ENCODE peak calls at places on chromosomes 1 and 21, in five cellular contexts. One of them, this sample, is unnamed.

GRCh38 chr1:201173736-201174135 is 16.9 kb upstream of the IGFN1 start:
- DNase-seq in neural progenitor cell: no peak
- DNase-seq in right cardiac atrium: no peak
- DNase-seq in HCT116: no peak
- DNase-seq in SJSA1: no peak
- DNase-seq in this sample: no peak

GRCh38 chr1:1230656-1231399 is 973 bp downstream of the SDF4 start:
- DNase-seq in neural progenitor cell: no peak
- DNase-seq in right cardiac atrium: no peak
- DNase-seq in HCT116: peak; percentile 45
- DNase-seq in SJSA1: peak; percentile 48
- DNase-seq in this sample: no peak

GRCh38 chr1:84740050-84740714 is 49.9 kb upstream of the SSX2IP start:
- DNase-seq in neural progenitor cell: no peak
- DNase-seq in right cardiac atrium: no peak
- DNase-seq in HCT116: no peak
- DNase-seq in SJSA1: no peak
- DNase-seq in this sample: no peak

GRCh38 chr1:92990828-92991227 is 29.6 kb upstream of the DIPK1A start:
- DNase-seq in neural progenitor cell: no peak
- DNase-seq in right cardiac atrium: no peak
- DNase-seq in HCT116: no peak
- DNase-seq in SJSA1: no peak
- DNase-seq in this sample: no peak

GRCh38 chr21:35882791-35883240 is 177.5 kb downstream of the SETD4 start:
- DNase-seq in neural progenitor cell: no peak
- DNase-seq in right cardiac atrium: no peak
- DNase-seq in HCT116: no peak
- DNase-seq in SJSA1: no peak
- DNase-seq in this sample: no peak

GRCh38 chr1:183279835-183280234 is 93.8 kb downstream of the LAMC2 start:
- DNase-seq in neural progenitor cell: no peak
- DNase-seq in right cardiac atrium: peak; percentile 85
- DNase-seq in HCT116: no peak
- DNase-seq in SJSA1: peak; percentile 45
- DNase-seq in this sample: no peak

GRCh38 chr1:161038523-161039153 is at the start of gene TSTD1:
- DNase-seq in neural progenitor cell: peak; percentile 82
- DNase-seq in right cardiac atrium: peak; percentile 61
- DNase-seq in HCT116: no peak
- DNase-seq in SJSA1: no peak
- DNase-seq in this sample: no peak

GRCh38 chr1:160951443-160952128 is 3.0 kb downstream of the ITLN2 start:
- DNase-seq in neural progenitor cell: peak; percentile 76
- DNase-seq in right cardiac atrium: peak; percentile 64
- DNase-seq in HCT116: peak; percentile 27
- DNase-seq in SJSA1: peak; percentile 38
- DNase-seq in this sample: no peak

GRCh38 chr21:33296156-33296555 is 28.6 kb upstream of the IFNAR1 start:
- DNase-seq in neural progenitor cell: no peak
- DNase-seq in right cardiac atrium: no peak
- DNase-seq in HCT116: no peak
- DNase-seq in SJSA1: no peak
- DNase-seq in this sample: no peak

GRCh38 chr1:159428536-159428935 is 3.5 kb upstream of the OR10J4 start:
- DNase-seq in neural progenitor cell: no peak
- DNase-seq in right cardiac atrium: no peak
- DNase-seq in HCT116: no peak
- DNase-seq in SJSA1: no peak
- DNase-seq in this sample: no peak

GRCh38 chr1:90704817-90705216 is 12.3 kb downstream of the BARHL2 start:
- DNase-seq in neural progenitor cell: peak; percentile 66
- DNase-seq in right cardiac atrium: no peak
- DNase-seq in HCT116: no peak
- DNase-seq in SJSA1: no peak
- DNase-seq in this sample: no peak

GRCh38 chr1:41566274-41566885 is 81.9 kb upstream of the EDN2 start:
- DNase-seq in neural progenitor cell: no peak
- DNase-seq in right cardiac atrium: no peak
- DNase-seq in HCT116: no peak
- DNase-seq in SJSA1: no peak
- DNase-seq in this sample: no peak

GRCh38 chr1:155015527-155016230 is 13.1 kb downstream of the ZBTB7B start:
- DNase-seq in neural progenitor cell: no peak
- DNase-seq in right cardiac atrium: no peak
- DNase-seq in HCT116: no peak
- DNase-seq in SJSA1: no peak
- DNase-seq in this sample: no peak
- H3K27ac ChIP-seq in neural progenitor cell: no peak overlapping the region
- H3K27ac ChIP-seq in right cardiac atrium: no peak overlapping the region
- H3K27ac ChIP-seq in HCT116: peak overlapping the region; percentile 89
- H3K27ac ChIP-seq in SJSA1: no peak overlapping the region
- H3K27ac ChIP-seq in this sample: no peak overlapping the region

DNA sequence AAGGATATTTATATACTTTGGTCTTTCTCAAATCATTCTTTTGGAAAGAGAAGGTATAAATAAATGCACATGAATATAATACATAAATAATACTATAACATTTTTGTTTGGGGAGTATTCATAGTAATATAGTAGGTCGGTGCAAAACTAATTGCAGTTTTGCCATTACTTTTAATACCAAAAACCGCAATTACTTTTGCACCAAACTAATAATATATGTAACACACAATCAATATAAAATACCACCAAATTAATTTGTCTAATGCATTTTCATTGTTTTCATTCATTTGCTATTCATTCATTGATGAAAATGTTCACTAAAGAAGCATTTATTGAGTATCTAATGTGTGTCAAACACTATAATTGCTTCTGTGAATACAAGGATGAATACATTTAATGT is 219.0 kb downstream of the RWDD3 start:
- DNase-seq in neural progenitor cell: no peak
- DNase-seq in right cardiac atrium: no peak
- DNase-seq in HCT116: no peak
- DNase-seq in SJSA1: no peak
- DNase-seq in this sample: no peak
- H3K4me3 ChIP-seq in neural progenitor cell: no peak overlapping the region
- H3K4me3 ChIP-seq in right cardiac atrium: no peak overlapping the region
- H3K4me3 ChIP-seq in HCT116: no peak overlapping the region
- H3K4me3 ChIP-seq in SJSA1: no peak overlapping the region
- H3K4me3 ChIP-seq in this sample: no peak overlapping the region

GRCh38 chr1:107975861-107976260 is 10.9 kb upstream of the VAV3 start:
- DNase-seq in neural progenitor cell: no peak
- DNase-seq in right cardiac atrium: no peak
- DNase-seq in HCT116: no peak
- DNase-seq in SJSA1: no peak
- DNase-seq in this sample: no peak
- H3K27ac ChIP-seq in neural progenitor cell: no peak overlapping the region
- H3K27ac ChIP-seq in right cardiac atrium: no peak overlapping the region
- H3K27ac ChIP-seq in HCT116: no peak overlapping the region
- H3K27ac ChIP-seq in SJSA1: no peak overlapping the region
- H3K27ac ChIP-seq in this sample: no peak overlapping the region

GRCh38 chr21:16418211-16418610 is 688.4 kb downstream of the USP25 start:
- DNase-seq in neural progenitor cell: no peak
- DNase-seq in right cardiac atrium: no peak
- DNase-seq in HCT116: no peak
- DNase-seq in SJSA1: no peak
- DNase-seq in this sample: no peak

GRCh38 chr21:16420086-16420724 is 690.4 kb downstream of the USP25 start:
- DNase-seq in neural progenitor cell: no peak
- DNase-seq in right cardiac atrium: peak; percentile 58
- DNase-seq in HCT116: no peak
- DNase-seq in SJSA1: peak; percentile 64
- DNase-seq in this sample: no peak

GRCh38 chr21:16418663-16419062 is 688.9 kb downstream of the USP25 start:
- DNase-seq in neural progenitor cell: no peak
- DNase-seq in right cardiac atrium: no peak
- DNase-seq in HCT116: no peak
- DNase-seq in SJSA1: no peak
- DNase-seq in this sample: no peak

GRCh38 chr21:16422702-16423101 is 692.9 kb downstream of the USP25 start:
- DNase-seq in neural progenitor cell: no peak
- DNase-seq in right cardiac atrium: no peak
- DNase-seq in HCT116: no peak
- DNase-seq in SJSA1: no peak
- DNase-seq in this sample: no peak

GRCh38 chr21:16419188-16419874 is 689.5 kb downstream of the USP25 start:
- DNase-seq in neural progenitor cell: peak; percentile 3
- DNase-seq in right cardiac atrium: peak; percentile 85
- DNase-seq in HCT116: no peak
- DNase-seq in SJSA1: peak; percentile 65
- DNase-seq in this sample: peak; percentile 63
- H3K4me3 ChIP-seq in neural progenitor cell: no peak overlapping the region
- H3K4me3 ChIP-seq in right cardiac atrium: peak overlapping the region; percentile 99
- H3K4me3 ChIP-seq in HCT116: no peak overlapping the region
- H3K4me3 ChIP-seq in SJSA1: peak overlapping the region; percentile 30
- H3K4me3 ChIP-seq in this sample: peak overlapping the region; percentile 20

DNA sequence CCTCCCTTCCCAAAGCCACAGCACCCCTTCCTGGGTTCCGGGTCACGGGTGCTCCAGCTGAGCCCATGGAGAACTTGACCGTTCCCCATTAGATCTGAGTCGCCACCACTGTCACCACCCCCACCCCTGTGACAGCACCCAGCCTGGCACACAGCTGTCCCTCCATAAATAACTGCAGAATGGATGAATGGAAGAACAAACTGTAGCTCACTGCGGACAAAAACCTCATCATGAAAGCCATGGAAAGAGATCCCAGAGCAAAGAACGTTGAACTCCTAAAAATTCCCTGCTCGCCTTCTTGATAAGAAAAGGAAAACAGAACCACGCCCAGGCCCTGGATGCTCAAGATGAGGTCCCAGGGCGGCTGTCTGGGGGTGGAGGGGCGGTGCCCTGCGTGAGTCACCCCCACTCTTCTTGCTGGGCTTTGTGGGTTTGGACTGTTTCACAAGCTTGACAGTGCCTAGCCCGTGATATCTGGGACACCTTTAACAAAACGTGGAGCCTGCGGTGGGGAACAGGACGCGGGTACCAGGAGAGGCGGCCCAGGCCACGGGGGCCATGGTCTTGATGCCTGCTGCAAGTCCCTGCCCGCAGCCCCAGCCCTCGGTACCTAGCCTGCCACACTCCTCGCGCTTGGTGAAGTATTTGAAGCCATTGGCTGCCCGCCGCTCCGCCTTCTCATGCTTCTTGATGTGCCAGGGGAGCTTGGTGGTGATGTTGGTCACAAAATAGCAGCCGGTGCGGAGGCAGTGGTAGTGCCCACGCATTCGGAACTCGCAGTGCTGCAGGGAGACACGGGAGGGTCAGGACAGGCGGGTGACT is 151.9 kb downstream of the CASZ1 start:
- DNase-seq in neural progenitor cell: no peak
- DNase-seq in right cardiac atrium: no peak
- DNase-seq in HCT116: no peak
- DNase-seq in SJSA1: no peak
- DNase-seq in this sample: no peak
- H3K27ac ChIP-seq in neural progenitor cell: no peak overlapping the region
- H3K27ac ChIP-seq in right cardiac atrium: no peak overlapping the region
- H3K27ac ChIP-seq in HCT116: no peak overlapping the region
- H3K27ac ChIP-seq in SJSA1: no peak overlapping the region
- H3K27ac ChIP-seq in this sample: no peak overlapping the region

GRCh38 chr1:208031316-208031931 is 120.5 kb upstream of the CD34 start:
- DNase-seq in neural progenitor cell: no peak
- DNase-seq in right cardiac atrium: no peak
- DNase-seq in HCT116: no peak
- DNase-seq in SJSA1: no peak
- DNase-seq in this sample: no peak
- H3K4me3 ChIP-seq in neural progenitor cell: no peak overlapping the region
- H3K4me3 ChIP-seq in right cardiac atrium: no peak overlapping the region
- H3K4me3 ChIP-seq in HCT116: no peak overlapping the region
- H3K4me3 ChIP-seq in SJSA1: no peak overlapping the region
- H3K4me3 ChIP-seq in this sample: no peak overlapping the region

GRCh38 chr1:107865627-107866026 is 99.4 kb downstream of the VAV3 start:
- DNase-seq in neural progenitor cell: no peak
- DNase-seq in right cardiac atrium: no peak
- DNase-seq in HCT116: no peak
- DNase-seq in SJSA1: no peak
- DNase-seq in this sample: no peak
- H3K27ac ChIP-seq in neural progenitor cell: no peak overlapping the region
- H3K27ac ChIP-seq in right cardiac atrium: no peak overlapping the region
- H3K27ac ChIP-seq in HCT116: no peak overlapping the region
- H3K27ac ChIP-seq in SJSA1: no peak overlapping the region
- H3K27ac ChIP-seq in this sample: no peak overlapping the region

GRCh38 chr1:238465449-238465848 is 574.7 kb upstream of the ZP4 start:
- DNase-seq in neural progenitor cell: no peak
- DNase-seq in right cardiac atrium: no peak
- DNase-seq in HCT116: no peak
- DNase-seq in SJSA1: peak; percentile 34
- DNase-seq in this sample: no peak

GRCh38 chr1:238474263-238474662 is 583.5 kb upstream of the ZP4 start:
- DNase-seq in neural progenitor cell: no peak
- DNase-seq in right cardiac atrium: no peak
- DNase-seq in HCT116: no peak
- DNase-seq in SJSA1: no peak
- DNase-seq in this sample: no peak

GRCh38 chr1:238468068-238468467 is 577.3 kb upstream of the ZP4 start:
- DNase-seq in neural progenitor cell: no peak
- DNase-seq in right cardiac atrium: no peak
- DNase-seq in HCT116: no peak
- DNase-seq in SJSA1: no peak
- DNase-seq in this sample: no peak

GRCh38 chr1:238466459-238466858 is 575.7 kb upstream of the ZP4 start:
- DNase-seq in neural progenitor cell: no peak
- DNase-seq in right cardiac atrium: no peak
- DNase-seq in HCT116: no peak
- DNase-seq in SJSA1: peak; percentile 33
- DNase-seq in this sample: no peak

GRCh38 chr1:238469146-238469601 is 578.5 kb upstream of the ZP4 start:
- DNase-seq in neural progenitor cell: no peak
- DNase-seq in right cardiac atrium: no peak
- DNase-seq in HCT116: no peak
- DNase-seq in SJSA1: peak; percentile 66
- DNase-seq in this sample: no peak
- H3K4me3 ChIP-seq in neural progenitor cell: no peak overlapping the region
- H3K4me3 ChIP-seq in right cardiac atrium: peak overlapping the region; percentile 25
- H3K4me3 ChIP-seq in HCT116: no peak overlapping the region
- H3K4me3 ChIP-seq in SJSA1: peak overlapping the region; percentile 27
- H3K4me3 ChIP-seq in this sample: peak overlapping the region; percentile 29

DNA sequence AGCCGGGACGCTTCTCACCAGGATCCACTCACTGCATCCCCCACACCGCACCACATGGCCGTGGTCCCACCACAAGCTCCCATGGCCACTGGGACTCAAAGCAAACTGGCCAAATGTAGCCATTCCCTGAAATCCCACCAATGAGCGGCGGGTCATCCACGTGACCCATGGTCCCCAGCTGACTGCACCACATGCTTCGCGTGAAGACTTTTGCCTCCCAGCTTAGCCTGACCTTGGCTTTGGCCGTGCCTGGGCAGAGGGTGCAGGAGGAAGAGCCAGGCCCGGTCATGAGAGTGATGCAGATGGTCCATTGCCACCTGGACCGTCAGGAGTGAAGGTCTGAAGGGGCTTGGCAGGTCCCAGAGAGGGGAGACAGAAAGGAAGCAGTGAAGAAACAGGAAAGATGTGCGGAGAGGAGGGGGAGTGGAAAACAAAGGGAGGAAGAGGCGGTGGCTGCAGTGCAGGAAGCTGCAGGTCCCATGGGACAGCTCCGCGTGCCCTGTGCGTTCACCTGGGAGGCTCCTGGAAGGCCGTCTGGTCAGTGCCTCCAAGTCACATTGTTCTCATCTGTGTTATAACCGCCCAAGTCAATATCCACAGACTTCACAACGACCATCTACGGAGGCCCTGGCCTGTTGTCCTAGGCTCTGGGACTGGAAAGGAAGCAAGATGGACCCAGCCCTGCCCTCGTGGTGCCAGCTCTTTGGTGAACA is 167.8 kb upstream of the AJAP1 start:
- DNase-seq in neural progenitor cell: no peak
- DNase-seq in right cardiac atrium: no peak
- DNase-seq in HCT116: no peak
- DNase-seq in SJSA1: no peak
- DNase-seq in this sample: no peak
- H3K27ac ChIP-seq in neural progenitor cell: no peak overlapping the region
- H3K27ac ChIP-seq in right cardiac atrium: no peak overlapping the region
- H3K27ac ChIP-seq in HCT116: no peak overlapping the region
- H3K27ac ChIP-seq in SJSA1: no peak overlapping the region
- H3K27ac ChIP-seq in this sample: no peak overlapping the region

This sample was measured in AG04450.